ENCODE peak calls at places on chromosome X, in ten cellular contexts. One of them, this sample, is unnamed.

GRCh38 chrX:127558811-127559210 is 493.4 kb downstream of the ACTRT1 start:
- DNase-seq in stimulated activated CD8-positive, alpha-beta memory T cell treated with anti-CD3 and anti-CD28 coated beads, Interleukin-4, amount 100 ng/mL, for 1 hour: no peak
- DNase-seq in CD8-positive, alpha-beta T cell: no peak
- DNase-seq in stimulated activated effector memory CD8-positive, alpha-beta T cell treated with anti-CD3 and anti-CD28 coated beads, Interleukin-12 subunit alpha, Interleukin-12 subunit beta, amount 100 ng/mL, for 72 hours: no peak
- DNase-seq in psoas muscle: no peak
- DNase-seq in Ammon's horn: no peak
- DNase-seq in body of pancreas: no peak
- DNase-seq in GM12878: no peak
- DNase-seq in HEK293T: no peak
- DNase-seq in stimulated activated naive CD8-positive, alpha-beta T cell treated with anti-CD3 and anti-CD28 coated beads, Interleukin-15, Interleukin-2, amounts not matched to agents 100 U/mL and 50 U/mL, for 24 hours: no peak
- DNase-seq in this sample: no peak

GRCh38 chrX:71859637-71860036 is 51.0 kb upstream of the NHSL2 start:
- DNase-seq in stimulated activated CD8-positive, alpha-beta memory T cell treated with anti-CD3 and anti-CD28 coated beads, Interleukin-4, amount 100 ng/mL, for 1 hour: no peak
- DNase-seq in CD8-positive, alpha-beta T cell: no peak
- DNase-seq in stimulated activated effector memory CD8-positive, alpha-beta T cell treated with anti-CD3 and anti-CD28 coated beads, Interleukin-12 subunit alpha, Interleukin-12 subunit beta, amount 100 ng/mL, for 72 hours: no peak
- DNase-seq in psoas muscle: no peak
- DNase-seq in Ammon's horn: peak; percentile 51
- DNase-seq in body of pancreas: peak; percentile 35
- DNase-seq in GM12878: no peak
- DNase-seq in HEK293T: peak; percentile 43
- DNase-seq in stimulated activated naive CD8-positive, alpha-beta T cell treated with anti-CD3 and anti-CD28 coated beads, Interleukin-15, Interleukin-2, amounts not matched to agents 100 U/mL and 50 U/mL, for 24 hours: peak; percentile 31
- DNase-seq in this sample: peak; percentile 67

GRCh38 chrX:74550295-74550802 is 64.1 kb downstream of the RLIM start:
- DNase-seq in stimulated activated CD8-positive, alpha-beta memory T cell treated with anti-CD3 and anti-CD28 coated beads, Interleukin-4, amount 100 ng/mL, for 1 hour: peak; percentile 80
- DNase-seq in CD8-positive, alpha-beta T cell: peak; percentile 63
- DNase-seq in stimulated activated effector memory CD8-positive, alpha-beta T cell treated with anti-CD3 and anti-CD28 coated beads, Interleukin-12 subunit alpha, Interleukin-12 subunit beta, amount 100 ng/mL, for 72 hours: peak; percentile 87
- DNase-seq in psoas muscle: peak; percentile 84
- DNase-seq in Ammon's horn: peak; percentile 83
- DNase-seq in body of pancreas: peak; percentile 87
- DNase-seq in GM12878: peak; percentile 35
- DNase-seq in HEK293T: peak; percentile 87
- DNase-seq in stimulated activated naive CD8-positive, alpha-beta T cell treated with anti-CD3 and anti-CD28 coated beads, Interleukin-15, Interleukin-2, amounts not matched to agents 100 U/mL and 50 U/mL, for 24 hours: peak; percentile 85
- DNase-seq in this sample: peak; percentile 79

GRCh38 chrX:141405486-141405877 is 163.2 kb upstream of the SPANXC start:
- DNase-seq in stimulated activated CD8-positive, alpha-beta memory T cell treated with anti-CD3 and anti-CD28 coated beads, Interleukin-4, amount 100 ng/mL, for 1 hour: no peak
- DNase-seq in CD8-positive, alpha-beta T cell: no peak
- DNase-seq in stimulated activated effector memory CD8-positive, alpha-beta T cell treated with anti-CD3 and anti-CD28 coated beads, Interleukin-12 subunit alpha, Interleukin-12 subunit beta, amount 100 ng/mL, for 72 hours: no peak
- DNase-seq in psoas muscle: no peak
- DNase-seq in Ammon's horn: no peak
- DNase-seq in body of pancreas: no peak
- DNase-seq in GM12878: no peak
- DNase-seq in HEK293T: no peak
- DNase-seq in stimulated activated naive CD8-positive, alpha-beta T cell treated with anti-CD3 and anti-CD28 coated beads, Interleukin-15, Interleukin-2, amounts not matched to agents 100 U/mL and 50 U/mL, for 24 hours: no peak
- DNase-seq in this sample: peak; percentile 79

GRCh38 chrX:150940844-150941495 is 42.2 kb upstream of the HMGB3 start:
- DNase-seq in stimulated activated CD8-positive, alpha-beta memory T cell treated with anti-CD3 and anti-CD28 coated beads, Interleukin-4, amount 100 ng/mL, for 1 hour: no peak
- DNase-seq in CD8-positive, alpha-beta T cell: no peak
- DNase-seq in stimulated activated effector memory CD8-positive, alpha-beta T cell treated with anti-CD3 and anti-CD28 coated beads, Interleukin-12 subunit alpha, Interleukin-12 subunit beta, amount 100 ng/mL, for 72 hours: no peak
- DNase-seq in psoas muscle: no peak
- DNase-seq in Ammon's horn: no peak
- DNase-seq in body of pancreas: no peak
- DNase-seq in GM12878: no peak
- DNase-seq in HEK293T: no peak
- DNase-seq in stimulated activated naive CD8-positive, alpha-beta T cell treated with anti-CD3 and anti-CD28 coated beads, Interleukin-15, Interleukin-2, amounts not matched to agents 100 U/mL and 50 U/mL, for 24 hours: no peak
- DNase-seq in this sample: no peak

GRCh38 chrX:36898301-36898700 is 109.9 kb upstream of the FAM47C start:
- DNase-seq in stimulated activated CD8-positive, alpha-beta memory T cell treated with anti-CD3 and anti-CD28 coated beads, Interleukin-4, amount 100 ng/mL, for 1 hour: no peak
- DNase-seq in CD8-positive, alpha-beta T cell: no peak
- DNase-seq in stimulated activated effector memory CD8-positive, alpha-beta T cell treated with anti-CD3 and anti-CD28 coated beads, Interleukin-12 subunit alpha, Interleukin-12 subunit beta, amount 100 ng/mL, for 72 hours: no peak
- DNase-seq in psoas muscle: no peak
- DNase-seq in Ammon's horn: no peak
- DNase-seq in body of pancreas: no peak
- DNase-seq in GM12878: no peak
- DNase-seq in HEK293T: peak; percentile 20
- DNase-seq in stimulated activated naive CD8-positive, alpha-beta T cell treated with anti-CD3 and anti-CD28 coated beads, Interleukin-15, Interleukin-2, amounts not matched to agents 100 U/mL and 50 U/mL, for 24 hours: no peak
- DNase-seq in this sample: peak; percentile 30

GRCh38 chrX:123626962-123627361 is 105.9 kb downstream of the THOC2 start:
- DNase-seq in stimulated activated CD8-positive, alpha-beta memory T cell treated with anti-CD3 and anti-CD28 coated beads, Interleukin-4, amount 100 ng/mL, for 1 hour: no peak
- DNase-seq in CD8-positive, alpha-beta T cell: no peak
- DNase-seq in stimulated activated effector memory CD8-positive, alpha-beta T cell treated with anti-CD3 and anti-CD28 coated beads, Interleukin-12 subunit alpha, Interleukin-12 subunit beta, amount 100 ng/mL, for 72 hours: no peak
- DNase-seq in psoas muscle: no peak
- DNase-seq in Ammon's horn: no peak
- DNase-seq in body of pancreas: no peak
- DNase-seq in GM12878: no peak
- DNase-seq in HEK293T: no peak
- DNase-seq in stimulated activated naive CD8-positive, alpha-beta T cell treated with anti-CD3 and anti-CD28 coated beads, Interleukin-15, Interleukin-2, amounts not matched to agents 100 U/mL and 50 U/mL, for 24 hours: no peak
- DNase-seq in this sample: peak; percentile 55

GRCh38 chrX:19670321-19670750 is 155.0 kb upstream of the MAP3K15 start:
- DNase-seq in stimulated activated CD8-positive, alpha-beta memory T cell treated with anti-CD3 and anti-CD28 coated beads, Interleukin-4, amount 100 ng/mL, for 1 hour: no peak
- DNase-seq in CD8-positive, alpha-beta T cell: no peak
- DNase-seq in stimulated activated effector memory CD8-positive, alpha-beta T cell treated with anti-CD3 and anti-CD28 coated beads, Interleukin-12 subunit alpha, Interleukin-12 subunit beta, amount 100 ng/mL, for 72 hours: no peak
- DNase-seq in psoas muscle: no peak
- DNase-seq in Ammon's horn: no peak
- DNase-seq in body of pancreas: no peak
- DNase-seq in GM12878: no peak
- DNase-seq in HEK293T: no peak
- DNase-seq in stimulated activated naive CD8-positive, alpha-beta T cell treated with anti-CD3 and anti-CD28 coated beads, Interleukin-15, Interleukin-2, amounts not matched to agents 100 U/mL and 50 U/mL, for 24 hours: no peak
- DNase-seq in this sample: peak; percentile 24

GRCh38 chrX:49186125-49187027 is at the start of gene PRICKLE3:
- DNase-seq in stimulated activated CD8-positive, alpha-beta memory T cell treated with anti-CD3 and anti-CD28 coated beads, Interleukin-4, amount 100 ng/mL, for 1 hour: no peak
- DNase-seq in CD8-positive, alpha-beta T cell: no peak
- DNase-seq in stimulated activated effector memory CD8-positive, alpha-beta T cell treated with anti-CD3 and anti-CD28 coated beads, Interleukin-12 subunit alpha, Interleukin-12 subunit beta, amount 100 ng/mL, for 72 hours: peak; percentile 80
- DNase-seq in psoas muscle: peak; percentile 86
- DNase-seq in Ammon's horn: peak; percentile 50
- DNase-seq in body of pancreas: peak; percentile 87
- DNase-seq in GM12878: no peak
- DNase-seq in HEK293T: peak; percentile 55
- DNase-seq in stimulated activated naive CD8-positive, alpha-beta T cell treated with anti-CD3 and anti-CD28 coated beads, Interleukin-15, Interleukin-2, amounts not matched to agents 100 U/mL and 50 U/mL, for 24 hours: peak; percentile 83
- DNase-seq in this sample: peak; percentile 79

GRCh38 chrX:110914281-110914680 is 118.7 kb upstream of the CHRDL1 start:
- DNase-seq in stimulated activated CD8-positive, alpha-beta memory T cell treated with anti-CD3 and anti-CD28 coated beads, Interleukin-4, amount 100 ng/mL, for 1 hour: no peak
- DNase-seq in CD8-positive, alpha-beta T cell: no peak
- DNase-seq in stimulated activated effector memory CD8-positive, alpha-beta T cell treated with anti-CD3 and anti-CD28 coated beads, Interleukin-12 subunit alpha, Interleukin-12 subunit beta, amount 100 ng/mL, for 72 hours: no peak
- DNase-seq in psoas muscle: no peak
- DNase-seq in Ammon's horn: no peak
- DNase-seq in body of pancreas: peak; percentile 17
- DNase-seq in GM12878: no peak
- DNase-seq in HEK293T: no peak
- DNase-seq in stimulated activated naive CD8-positive, alpha-beta T cell treated with anti-CD3 and anti-CD28 coated beads, Interleukin-15, Interleukin-2, amounts not matched to agents 100 U/mL and 50 U/mL, for 24 hours: no peak
- DNase-seq in this sample: no peak

GRCh38 chrX:39507617-39508299 is 590.0 kb downstream of the BCOR start:
- DNase-seq in stimulated activated CD8-positive, alpha-beta memory T cell treated with anti-CD3 and anti-CD28 coated beads, Interleukin-4, amount 100 ng/mL, for 1 hour: no peak
- DNase-seq in CD8-positive, alpha-beta T cell: no peak
- DNase-seq in stimulated activated effector memory CD8-positive, alpha-beta T cell treated with anti-CD3 and anti-CD28 coated beads, Interleukin-12 subunit alpha, Interleukin-12 subunit beta, amount 100 ng/mL, for 72 hours: no peak
- DNase-seq in psoas muscle: no peak
- DNase-seq in Ammon's horn: no peak
- DNase-seq in body of pancreas: no peak
- DNase-seq in GM12878: no peak
- DNase-seq in HEK293T: no peak
- DNase-seq in stimulated activated naive CD8-positive, alpha-beta T cell treated with anti-CD3 and anti-CD28 coated beads, Interleukin-15, Interleukin-2, amounts not matched to agents 100 U/mL and 50 U/mL, for 24 hours: no peak
- DNase-seq in this sample: no peak

GRCh38 chrX:83169683-83170082 is 338.4 kb upstream of the POU3F4 start:
- DNase-seq in stimulated activated CD8-positive, alpha-beta memory T cell treated with anti-CD3 and anti-CD28 coated beads, Interleukin-4, amount 100 ng/mL, for 1 hour: no peak
- DNase-seq in CD8-positive, alpha-beta T cell: no peak
- DNase-seq in stimulated activated effector memory CD8-positive, alpha-beta T cell treated with anti-CD3 and anti-CD28 coated beads, Interleukin-12 subunit alpha, Interleukin-12 subunit beta, amount 100 ng/mL, for 72 hours: no peak
- DNase-seq in psoas muscle: no peak
- DNase-seq in Ammon's horn: no peak
- DNase-seq in body of pancreas: no peak
- DNase-seq in GM12878: no peak
- DNase-seq in HEK293T: no peak
- DNase-seq in stimulated activated naive CD8-positive, alpha-beta T cell treated with anti-CD3 and anti-CD28 coated beads, Interleukin-15, Interleukin-2, amounts not matched to agents 100 U/mL and 50 U/mL, for 24 hours: no peak
- DNase-seq in this sample: no peak

GRCh38 chrX:20284444-20284843 is 17.7 kb upstream of the RPS6KA3 start:
- DNase-seq in stimulated activated CD8-positive, alpha-beta memory T cell treated with anti-CD3 and anti-CD28 coated beads, Interleukin-4, amount 100 ng/mL, for 1 hour: no peak
- DNase-seq in CD8-positive, alpha-beta T cell: no peak
- DNase-seq in stimulated activated effector memory CD8-positive, alpha-beta T cell treated with anti-CD3 and anti-CD28 coated beads, Interleukin-12 subunit alpha, Interleukin-12 subunit beta, amount 100 ng/mL, for 72 hours: no peak
- DNase-seq in psoas muscle: no peak
- DNase-seq in Ammon's horn: no peak
- DNase-seq in body of pancreas: no peak
- DNase-seq in GM12878: no peak
- DNase-seq in HEK293T: no peak
- DNase-seq in stimulated activated naive CD8-positive, alpha-beta T cell treated with anti-CD3 and anti-CD28 coated beads, Interleukin-15, Interleukin-2, amounts not matched to agents 100 U/mL and 50 U/mL, for 24 hours: no peak
- DNase-seq in this sample: no peak

GRCh38 chrX:110050885-110051284 is 48.0 kb downstream of the TMEM164 start:
- DNase-seq in stimulated activated CD8-positive, alpha-beta memory T cell treated with anti-CD3 and anti-CD28 coated beads, Interleukin-4, amount 100 ng/mL, for 1 hour: no peak
- DNase-seq in CD8-positive, alpha-beta T cell: no peak
- DNase-seq in stimulated activated effector memory CD8-positive, alpha-beta T cell treated with anti-CD3 and anti-CD28 coated beads, Interleukin-12 subunit alpha, Interleukin-12 subunit beta, amount 100 ng/mL, for 72 hours: no peak
- DNase-seq in psoas muscle: no peak
- DNase-seq in Ammon's horn: no peak
- DNase-seq in body of pancreas: no peak
- DNase-seq in GM12878: no peak
- DNase-seq in HEK293T: no peak
- DNase-seq in stimulated activated naive CD8-positive, alpha-beta T cell treated with anti-CD3 and anti-CD28 coated beads, Interleukin-15, Interleukin-2, amounts not matched to agents 100 U/mL and 50 U/mL, for 24 hours: no peak
- DNase-seq in this sample: no peak

GRCh38 chrX:107675823-107676555 is 47.7 kb downstream of the PRPS1 start:
- DNase-seq in stimulated activated CD8-positive, alpha-beta memory T cell treated with anti-CD3 and anti-CD28 coated beads, Interleukin-4, amount 100 ng/mL, for 1 hour: no peak
- DNase-seq in CD8-positive, alpha-beta T cell: no peak
- DNase-seq in stimulated activated effector memory CD8-positive, alpha-beta T cell treated with anti-CD3 and anti-CD28 coated beads, Interleukin-12 subunit alpha, Interleukin-12 subunit beta, amount 100 ng/mL, for 72 hours: no peak
- DNase-seq in psoas muscle: peak; percentile 30
- DNase-seq in Ammon's horn: peak; percentile 55
- DNase-seq in body of pancreas: peak; percentile 32
- DNase-seq in GM12878: no peak
- DNase-seq in HEK293T: no peak
- DNase-seq in stimulated activated naive CD8-positive, alpha-beta T cell treated with anti-CD3 and anti-CD28 coated beads, Interleukin-15, Interleukin-2, amounts not matched to agents 100 U/mL and 50 U/mL, for 24 hours: peak; percentile 9
- DNase-seq in this sample: no peak

GRCh38 chrX:15349046-15349445 is 13.7 kb upstream of the PIGA start:
- DNase-seq in stimulated activated CD8-positive, alpha-beta memory T cell treated with anti-CD3 and anti-CD28 coated beads, Interleukin-4, amount 100 ng/mL, for 1 hour: no peak
- DNase-seq in CD8-positive, alpha-beta T cell: no peak
- DNase-seq in stimulated activated effector memory CD8-positive, alpha-beta T cell treated with anti-CD3 and anti-CD28 coated beads, Interleukin-12 subunit alpha, Interleukin-12 subunit beta, amount 100 ng/mL, for 72 hours: no peak
- DNase-seq in psoas muscle: no peak
- DNase-seq in Ammon's horn: peak; percentile 69
- DNase-seq in body of pancreas: peak; percentile 66
- DNase-seq in GM12878: no peak
- DNase-seq in HEK293T: peak; percentile 54
- DNase-seq in stimulated activated naive CD8-positive, alpha-beta T cell treated with anti-CD3 and anti-CD28 coated beads, Interleukin-15, Interleukin-2, amounts not matched to agents 100 U/mL and 50 U/mL, for 24 hours: peak; percentile 5
- DNase-seq in this sample: peak; percentile 83

GRCh38 chrX:46953597-46953996 is 41.4 kb downstream of the JADE3 start:
- DNase-seq in stimulated activated CD8-positive, alpha-beta memory T cell treated with anti-CD3 and anti-CD28 coated beads, Interleukin-4, amount 100 ng/mL, for 1 hour: no peak
- DNase-seq in CD8-positive, alpha-beta T cell: no peak
- DNase-seq in stimulated activated effector memory CD8-positive, alpha-beta T cell treated with anti-CD3 and anti-CD28 coated beads, Interleukin-12 subunit alpha, Interleukin-12 subunit beta, amount 100 ng/mL, for 72 hours: no peak
- DNase-seq in psoas muscle: no peak
- DNase-seq in Ammon's horn: peak; percentile 17
- DNase-seq in body of pancreas: no peak
- DNase-seq in GM12878: no peak
- DNase-seq in HEK293T: no peak
- DNase-seq in stimulated activated naive CD8-positive, alpha-beta T cell treated with anti-CD3 and anti-CD28 coated beads, Interleukin-15, Interleukin-2, amounts not matched to agents 100 U/mL and 50 U/mL, for 24 hours: no peak
- DNase-seq in this sample: no peak

GRCh38 chrX:12372111-12372510 is 233.8 kb downstream of the FRMPD4 start:
- DNase-seq in stimulated activated CD8-positive, alpha-beta memory T cell treated with anti-CD3 and anti-CD28 coated beads, Interleukin-4, amount 100 ng/mL, for 1 hour: no peak
- DNase-seq in CD8-positive, alpha-beta T cell: no peak
- DNase-seq in stimulated activated effector memory CD8-positive, alpha-beta T cell treated with anti-CD3 and anti-CD28 coated beads, Interleukin-12 subunit alpha, Interleukin-12 subunit beta, amount 100 ng/mL, for 72 hours: no peak
- DNase-seq in psoas muscle: no peak
- DNase-seq in Ammon's horn: no peak
- DNase-seq in body of pancreas: no peak
- DNase-seq in GM12878: no peak
- DNase-seq in HEK293T: no peak
- DNase-seq in stimulated activated naive CD8-positive, alpha-beta T cell treated with anti-CD3 and anti-CD28 coated beads, Interleukin-15, Interleukin-2, amounts not matched to agents 100 U/mL and 50 U/mL, for 24 hours: no peak
- DNase-seq in this sample: peak; percentile 84

GRCh38 chrX:40922307-40922706 is 162.9 kb upstream of the USP9X start:
- DNase-seq in stimulated activated CD8-positive, alpha-beta memory T cell treated with anti-CD3 and anti-CD28 coated beads, Interleukin-4, amount 100 ng/mL, for 1 hour: no peak
- DNase-seq in CD8-positive, alpha-beta T cell: no peak
- DNase-seq in stimulated activated effector memory CD8-positive, alpha-beta T cell treated with anti-CD3 and anti-CD28 coated beads, Interleukin-12 subunit alpha, Interleukin-12 subunit beta, amount 100 ng/mL, for 72 hours: no peak
- DNase-seq in psoas muscle: no peak
- DNase-seq in Ammon's horn: no peak
- DNase-seq in body of pancreas: no peak
- DNase-seq in GM12878: no peak
- DNase-seq in HEK293T: no peak
- DNase-seq in stimulated activated naive CD8-positive, alpha-beta T cell treated with anti-CD3 and anti-CD28 coated beads, Interleukin-15, Interleukin-2, amounts not matched to agents 100 U/mL and 50 U/mL, for 24 hours: no peak
- DNase-seq in this sample: peak; percentile 81

GRCh38 chrX:145213504-145213903 is 33.8 kb upstream of the SPANXN1 start:
- DNase-seq in stimulated activated CD8-positive, alpha-beta memory T cell treated with anti-CD3 and anti-CD28 coated beads, Interleukin-4, amount 100 ng/mL, for 1 hour: no peak
- DNase-seq in CD8-positive, alpha-beta T cell: no peak
- DNase-seq in stimulated activated effector memory CD8-positive, alpha-beta T cell treated with anti-CD3 and anti-CD28 coated beads, Interleukin-12 subunit alpha, Interleukin-12 subunit beta, amount 100 ng/mL, for 72 hours: no peak
- DNase-seq in psoas muscle: no peak
- DNase-seq in Ammon's horn: peak; percentile 13
- DNase-seq in body of pancreas: no peak
- DNase-seq in GM12878: no peak
- DNase-seq in HEK293T: peak; percentile 7
- DNase-seq in stimulated activated naive CD8-positive, alpha-beta T cell treated with anti-CD3 and anti-CD28 coated beads, Interleukin-15, Interleukin-2, amounts not matched to agents 100 U/mL and 50 U/mL, for 24 hours: no peak
- DNase-seq in this sample: peak; percentile 57

GRCh38 chrX:24190500-24191156 is 41.1 kb downstream of the ZFX start:
- DNase-seq in stimulated activated CD8-positive, alpha-beta memory T cell treated with anti-CD3 and anti-CD28 coated beads, Interleukin-4, amount 100 ng/mL, for 1 hour: no peak
- DNase-seq in CD8-positive, alpha-beta T cell: no peak
- DNase-seq in stimulated activated effector memory CD8-positive, alpha-beta T cell treated with anti-CD3 and anti-CD28 coated beads, Interleukin-12 subunit alpha, Interleukin-12 subunit beta, amount 100 ng/mL, for 72 hours: no peak
- DNase-seq in psoas muscle: no peak
- DNase-seq in Ammon's horn: no peak
- DNase-seq in body of pancreas: no peak
- DNase-seq in GM12878: no peak
- DNase-seq in HEK293T: no peak
- DNase-seq in stimulated activated naive CD8-positive, alpha-beta T cell treated with anti-CD3 and anti-CD28 coated beads, Interleukin-15, Interleukin-2, amounts not matched to agents 100 U/mL and 50 U/mL, for 24 hours: no peak
- DNase-seq in this sample: no peak

GRCh38 chrX:56729152-56729557 is at the start of gene NBDY:
- DNase-seq in stimulated activated CD8-positive, alpha-beta memory T cell treated with anti-CD3 and anti-CD28 coated beads, Interleukin-4, amount 100 ng/mL, for 1 hour: no peak
- DNase-seq in CD8-positive, alpha-beta T cell: peak; percentile 1
- DNase-seq in stimulated activated effector memory CD8-positive, alpha-beta T cell treated with anti-CD3 and anti-CD28 coated beads, Interleukin-12 subunit alpha, Interleukin-12 subunit beta, amount 100 ng/mL, for 72 hours: peak; percentile 59
- DNase-seq in psoas muscle: peak; percentile 16
- DNase-seq in Ammon's horn: peak; percentile 71
- DNase-seq in body of pancreas: peak; percentile 26
- DNase-seq in GM12878: no peak
- DNase-seq in HEK293T: peak; percentile 46
- DNase-seq in stimulated activated naive CD8-positive, alpha-beta T cell treated with anti-CD3 and anti-CD28 coated beads, Interleukin-15, Interleukin-2, amounts not matched to agents 100 U/mL and 50 U/mL, for 24 hours: peak; percentile 32
- DNase-seq in this sample: peak; percentile 50